ENCODE peak calls at places on chromosomes 11 and 22, in seven cellular contexts. J, H, F, O, R, U and Z are unnamed samples.

GRCh38 chr11:31610544-31610943 is 101.0 kb downstream of the ELP4 start:
- DNase-seq in H (no peak), F (no peak), U (no peak), J (no peak), O (no peak), R (no peak), Z (no peak)

GRCh38 chr11:117983163-117983475 is 3.1 kb upstream of the IL10RA start:
- DNase-seq in R (no peak), O (no peak), H (no peak), J (no peak), U (no peak), F (no peak), Z (no peak)

GRCh38 chr11:13118194-13118593 is 109.1 kb downstream of the RASSF10 start:
- DNase-seq in F (no peak), O (no peak), H (peak; percentile 51), J (no peak), R (no peak), U (no peak), Z (no peak)

GRCh38 chr11:65887723-65888162 is 528 bp downstream of the FIBP start:
- DNase-seq in O (no peak), U (no peak), F (no peak), J (no peak), R (peak; percentile 38), H (no peak), Z (no peak)

GRCh38 chr11:78946945-78947914 is 372.6 kb upstream of the NARS2 start:
- DNase-seq in F (no peak), R (no peak), H (no peak), U (peak; percentile 26), J (no peak), O (no peak), Z (no peak)

GRCh38 chr11:5719703-5720495 is 16.3 kb upstream of the OR56B1 start:
- DNase-seq in F (no peak), J (no peak), O (no peak), R (no peak), U (no peak), H (no peak), Z (no peak)

GRCh38 chr11:57873196-57873911 is 111.8 kb downstream of the CTNND1 start:
- DNase-seq in H (no peak), R (no peak), U (no peak), F (no peak), J (no peak), O (no peak), Z (peak; percentile 24)

GRCh38 chr11:10694481-10695239 is 1.1 kb upstream of the IRAG1 start:
- DNase-seq in F (no peak), U (no peak), O (no peak), R (no peak), H (no peak), J (no peak), Z (no peak)

GRCh38 chr22:41480397-41480735 is 11.4 kb downstream of the ACO2 start:
- DNase-seq in U (no peak), F (no peak), H (no peak), R (no peak), O (no peak), J (no peak), Z (no peak)

GRCh38 chr11:84673753-84674152 is 953.4 kb downstream of the DLG2 start:
- DNase-seq in U (no peak), H (no peak), O (no peak), R (peak; percentile 19), J (no peak), F (no peak), Z (no peak)

GRCh38 chr22:29901354-29901753 is 18.4 kb downstream of the MTMR3 start:
- DNase-seq in J (no peak), U (no peak), O (no peak), H (no peak), F (no peak), R (no peak), Z (no peak)

GRCh38 chr11:73759520-73760065 is 1.3 kb downstream of the RAB6A start:
- DNase-seq in U (no peak), F (no peak), H (no peak), O (no peak), R (no peak), J (no peak), Z (no peak)

GRCh38 chr11:13114566-13115465 is 105.7 kb downstream of the RASSF10 start:
- DNase-seq in R (no peak), J (peak; percentile 91), O (no peak), H (peak; percentile 49), U (no peak), F (no peak), Z (no peak)

GRCh38 chr22:25388866-25389540 is 169.6 kb downstream of the CRYBB2 start:
- DNase-seq in O (no peak), J (no peak), R (no peak), F (no peak), H (no peak), U (no peak), Z (no peak)

GRCh38 chr11:35169754-35170153 is 30.8 kb downstream of the CD44 start:
- DNase-seq in J (no peak), O (no peak), F (no peak), H (no peak), U (no peak), R (no peak), Z (no peak)

GRCh38 chr11:35167451-35167954 is 28.5 kb downstream of the CD44 start:
- DNase-seq in O (no peak), H (no peak), F (no peak), J (no peak), R (no peak), U (peak; percentile 40), Z (no peak)

GRCh38 chr11:35166369-35167360 is 27.7 kb downstream of the CD44 start:
- DNase-seq in F (no peak), U (no peak), R (peak; percentile 9), J (no peak), O (no peak), H (peak; percentile 90), Z (peak; percentile 76)

GRCh38 chr11:35170503-35170902 is 31.5 kb downstream of the CD44 start:
- DNase-seq in R (no peak), J (no peak), F (no peak), U (no peak), O (no peak), H (no peak), Z (no peak)

GRCh38 chr11:35168606-35169200 is 29.7 kb downstream of the CD44 start:
- DNase-seq in R (no peak), U (no peak), J (no peak), O (no peak), F (no peak), H (no peak), Z (no peak)
- H3K27ac ChIP-seq in R (no peak overlapping the region), U (peak overlapping the region; percentile 90), J (no peak overlapping the region), O (peak overlapping the region; percentile 69), F (peak overlapping the region; percentile 96), H (peak overlapping the region; percentile 94), Z (peak overlapping the region; percentile 95)

GRCh38 chr11:1153105-1153950 is 4.4 kb upstream of the MUC5AC start:
- DNase-seq in U (no peak), R (no peak), H (peak; percentile 65), O (no peak), J (no peak), F (no peak), Z (no peak)
- H3K27ac ChIP-seq in U (no peak overlapping the region), R (no peak overlapping the region), H (peak overlapping the region; percentile 96), O (no peak overlapping the region), J (no peak overlapping the region), F (no peak overlapping the region), Z (no peak overlapping the region)

DNA sequence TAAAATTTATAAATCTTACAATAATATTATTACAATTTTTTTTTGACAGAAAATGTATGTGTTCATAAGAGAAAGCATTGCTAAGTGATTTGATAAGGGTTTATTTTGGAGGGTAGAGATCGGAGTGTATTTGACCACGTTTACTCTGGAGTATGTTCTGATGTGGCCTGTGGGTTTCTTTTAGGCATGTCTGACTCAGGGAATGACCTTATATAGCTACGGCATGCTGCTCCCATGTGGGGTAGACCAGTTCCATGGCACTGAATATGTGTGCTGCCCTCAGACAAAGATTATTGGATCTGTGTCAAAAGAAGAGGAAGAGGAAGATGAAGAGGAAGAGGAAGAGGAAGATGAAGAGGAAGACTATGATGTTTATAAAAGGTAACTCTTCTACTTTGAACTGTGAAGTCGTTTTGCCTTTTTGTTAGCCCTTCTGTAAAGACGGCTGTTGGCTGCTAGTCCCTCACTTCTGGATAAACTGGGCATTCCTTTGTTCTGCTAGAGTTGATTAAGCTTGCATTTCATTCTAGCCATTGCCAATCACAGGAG is 38.1 kb upstream of the ST14 start:
- DNase-seq in U (no peak), H (no peak), O (no peak), J (no peak), R (no peak), F (no peak), Z (no peak)
- H3K27ac ChIP-seq in U (no peak overlapping the region), H (peak overlapping the region; percentile 93), O (peak overlapping the region; percentile 41), J (no peak overlapping the region), R (no peak overlapping the region), F (no peak overlapping the region), Z (peak overlapping the region; percentile 70)

GRCh38 chr11:61778357-61778886 is 14.0 kb downstream of the TMEM258 start:
- DNase-seq in J (no peak), F (no peak), R (no peak), U (no peak), H (no peak), O (no peak), Z (no peak)

GRCh38 chr11:61776561-61777075 is 15.8 kb downstream of the TMEM258 start:
- DNase-seq in R (peak; percentile 42), J (peak; percentile 67), U (no peak), F (peak; percentile 34), H (peak; percentile 63), O (no peak), Z (no peak)

GRCh38 chr11:61775606-61776554 is 16.5 kb downstream of the TMEM258 start:
- DNase-seq in F (no peak), J (no peak), H (no peak), O (no peak), R (no peak), U (no peak), Z (no peak)

GRCh38 chr11:61778920-61779650 is 13.3 kb downstream of the TMEM258 start:
- DNase-seq in H (no peak), U (no peak), O (no peak), J (no peak), F (no peak), R (no peak), Z (no peak)

GRCh38 chr11:61777234-61778090 is 14.9 kb downstream of the TMEM258 start:
- DNase-seq in R (no peak), O (peak; percentile 64), U (peak; percentile 49), F (peak; percentile 37), J (no peak), H (no peak), Z (no peak)
- H3K27ac ChIP-seq in R (no peak overlapping the region), O (peak overlapping the region; percentile 8), U (no peak overlapping the region), F (no peak overlapping the region), J (no peak overlapping the region), H (no peak overlapping the region), Z (no peak overlapping the region)

DNA sequence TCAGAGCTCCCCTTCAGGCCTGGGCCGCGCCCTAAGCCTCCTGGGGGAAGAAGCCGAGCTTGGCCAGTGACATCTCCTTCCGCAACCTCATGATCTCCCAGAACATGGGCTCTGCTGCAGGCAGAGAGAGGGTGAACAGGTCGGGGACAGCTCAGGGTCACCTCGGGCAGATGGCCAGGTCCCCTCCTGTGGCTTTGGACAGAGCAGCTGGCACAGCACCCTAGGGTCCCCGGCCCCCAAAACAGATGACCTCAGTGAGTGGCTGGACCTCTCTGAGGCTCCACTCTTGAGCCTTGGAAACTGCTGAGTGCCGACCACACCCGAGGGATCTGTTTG is 6.9 kb upstream of the FADS3 start:
- DNase-seq in O (no peak), F (no peak), U (peak; percentile 40), R (no peak), H (no peak), J (no peak), Z (no peak)
- H3K27ac ChIP-seq in O (peak overlapping the region; percentile 61), F (no peak overlapping the region), U (peak overlapping the region; percentile 59), R (no peak overlapping the region), H (no peak overlapping the region), J (no peak overlapping the region), Z (no peak overlapping the region)